ENCODE peak calls at places on chromosomes 4 and X, in seven cellular contexts. V, N, J, K, G, I and P are unnamed samples.

GRCh38 chr4:83334425-83335241 is at the start of gene HPSE:
- DNase-seq in V (no peak), N (peak), J (peak), K (peak), G (peak), I (peak), P (peak)

GRCh38 chrX:23548164-23548563 is 119.1 kb upstream of the PRDX4 start:
- DNase-seq in V (no peak), N (no peak), J (no peak), K (no peak), G (no peak), I (peak), P (no peak)

GRCh38 chrX:68504237-68504636 is 5.4 kb downstream of the YIPF6 start:
- DNase-seq in V (no peak), N (peak), J (no peak), K (no peak), G (peak), I (peak), P (peak)

GRCh38 chr4:105171912-105172311 is 25.2 kb downstream of the TET2 start:
- DNase-seq in V (no peak), N (no peak), J (no peak), K (no peak), G (no peak), I (no peak), P (no peak)

GRCh38 chr4:45662996-45663395 is 460.9 kb downstream of the GABRG1 start:
- DNase-seq in V (peak), N (no peak), J (no peak), K (no peak), G (no peak), I (peak), P (peak)

GRCh38 chr4:183987529-183987946 is 82.4 kb downstream of the STOX2 start:
- DNase-seq in V (peak), N (no peak), J (no peak), K (peak), G (peak), I (peak), P (peak)

GRCh38 chr4:48779095-48779997 is 733 bp downstream of the FRYL start:
- DNase-seq in V (peak), N (peak), J (peak), K (peak), G (peak), I (peak), P (peak)

GRCh38 chr4:77100234-77100633 is 24.4 kb upstream of the CCNI start:
- DNase-seq in V (no peak), N (no peak), J (no peak), K (no peak), G (no peak), I (peak), P (no peak)

GRCh38 chr4:139416073-139416673 is 37.7 kb upstream of the RAB33B start:
- DNase-seq in V (peak), N (no peak), J (no peak), K (no peak), G (peak), I (peak), P (peak)

GRCh38 chr4:185221912-185222311 is 12.5 kb downstream of the SNX25 start:
- DNase-seq in V (no peak), N (no peak), J (no peak), K (no peak), G (no peak), I (no peak), P (no peak)

GRCh38 chr4:105715692-105716278 is 7.2 kb downstream of the GSTCD start:
- DNase-seq in V (peak), N (no peak), J (no peak), K (no peak), G (no peak), I (peak), P (peak)

GRCh38 chrX:57583477-57583876 is 8.3 kb upstream of the ZXDB start:
- DNase-seq in V (no peak), N (no peak), J (no peak), K (no peak), G (no peak), I (no peak), P (no peak)

GRCh38 chrX:115690554-115691216 is 129.7 kb downstream of the PLS3 start:
- DNase-seq in V (peak), N (peak), J (no peak), K (peak), G (peak), I (peak), P (peak)

GRCh38 chr4:146004730-146005129 is 66.1 kb upstream of the ZNF827 start:
- DNase-seq in V (no peak), N (no peak), J (no peak), K (no peak), G (no peak), I (no peak), P (no peak)

GRCh38 chr4:165208741-165209388 is 1.5 kb downstream of the KLHL2 start:
- DNase-seq in V (peak), N (peak), J (no peak), K (no peak), G (no peak), I (peak), P (peak)